ENCODE peak calls at places on chromosomes 2 and 18, in ten cellular contexts. One of them, this sample, is unnamed.

GRCh38 chr2:100297511-100297910 is 24.8 kb downstream of the LONRF2 start:
- DNase-seq in testis: no peak
- DNase-seq in keratinocyte: no peak
- DNase-seq in LoVo: no peak
- DNase-seq in effector CD4-positive, alpha-beta T cell: no peak
- DNase-seq in KBM-7: no peak
- DNase-seq in B cell: no peak
- DNase-seq in T-cell: no peak
- DNase-seq in psoas muscle: no peak
- DNase-seq in AG10803: no peak
- DNase-seq in this sample: no peak

GRCh38 chr18:57956495-57956894 is 87.5 kb upstream of the NEDD4L start:
- DNase-seq in testis: no peak
- DNase-seq in keratinocyte: no peak
- DNase-seq in LoVo: peak
- DNase-seq in effector CD4-positive, alpha-beta T cell: no peak
- DNase-seq in KBM-7: no peak
- DNase-seq in B cell: no peak
- DNase-seq in T-cell: no peak
- DNase-seq in psoas muscle: no peak
- DNase-seq in AG10803: no peak
- DNase-seq in this sample: no peak

GRCh38 chr2:15334650-15335326 is 226.3 kb downstream of the NBAS start:
- DNase-seq in testis: no peak
- DNase-seq in keratinocyte: no peak
- DNase-seq in LoVo: no peak
- DNase-seq in effector CD4-positive, alpha-beta T cell: no peak
- DNase-seq in KBM-7: no peak
- DNase-seq in B cell: no peak
- DNase-seq in T-cell: no peak
- DNase-seq in psoas muscle: no peak
- DNase-seq in AG10803: peak
- DNase-seq in this sample: peak

GRCh38 chr2:203714112-203714511 is 7.7 kb downstream of the CD28 start:
- DNase-seq in testis: no peak
- DNase-seq in keratinocyte: no peak
- DNase-seq in LoVo: no peak
- DNase-seq in effector CD4-positive, alpha-beta T cell: no peak
- DNase-seq in KBM-7: no peak
- DNase-seq in B cell: no peak
- DNase-seq in T-cell: no peak
- DNase-seq in psoas muscle: no peak
- DNase-seq in AG10803: no peak
- DNase-seq in this sample: no peak

GRCh38 chr2:170843656-170844055 is 27.0 kb downstream of the GAD1 start:
- DNase-seq in testis: no peak
- DNase-seq in keratinocyte: no peak
- DNase-seq in LoVo: peak
- DNase-seq in effector CD4-positive, alpha-beta T cell: no peak
- DNase-seq in KBM-7: peak
- DNase-seq in B cell: no peak
- DNase-seq in T-cell: no peak
- DNase-seq in psoas muscle: no peak
- DNase-seq in AG10803: peak
- DNase-seq in this sample: peak

GRCh38 chr18:905307-905947 is 756 bp downstream of the ADCYAP1 start:
- DNase-seq in testis: no peak
- DNase-seq in keratinocyte: no peak
- DNase-seq in LoVo: no peak
- DNase-seq in effector CD4-positive, alpha-beta T cell: no peak
- DNase-seq in KBM-7: no peak
- DNase-seq in B cell: no peak
- DNase-seq in T-cell: no peak
- DNase-seq in psoas muscle: no peak
- DNase-seq in AG10803: no peak
- DNase-seq in this sample: no peak

GRCh38 chr18:72601944-72602343 is 57.8 kb upstream of the CBLN2 start:
- DNase-seq in testis: no peak
- DNase-seq in keratinocyte: no peak
- DNase-seq in LoVo: no peak
- DNase-seq in effector CD4-positive, alpha-beta T cell: no peak
- DNase-seq in KBM-7: no peak
- DNase-seq in B cell: no peak
- DNase-seq in T-cell: no peak
- DNase-seq in psoas muscle: no peak
- DNase-seq in AG10803: no peak
- DNase-seq in this sample: no peak

GRCh38 chr2:38294597-38294996 is 82.5 kb downstream of the ATL2 start:
- DNase-seq in testis: no peak
- DNase-seq in keratinocyte: no peak
- DNase-seq in LoVo: no peak
- DNase-seq in effector CD4-positive, alpha-beta T cell: no peak
- DNase-seq in KBM-7: no peak
- DNase-seq in B cell: no peak
- DNase-seq in T-cell: no peak
- DNase-seq in psoas muscle: no peak
- DNase-seq in AG10803: no peak
- DNase-seq in this sample: no peak

GRCh38 chr2:222290371-222290690 is 8.5 kb downstream of the PAX3 start:
- DNase-seq in testis: no peak
- DNase-seq in keratinocyte: no peak
- DNase-seq in LoVo: no peak
- DNase-seq in effector CD4-positive, alpha-beta T cell: no peak
- DNase-seq in KBM-7: no peak
- DNase-seq in B cell: no peak
- DNase-seq in T-cell: no peak
- DNase-seq in psoas muscle: no peak
- DNase-seq in AG10803: no peak
- DNase-seq in this sample: no peak

GRCh38 chr2:181848356-181848876 is 43.1 kb upstream of the ITPRID2 start:
- DNase-seq in testis: no peak
- DNase-seq in keratinocyte: no peak
- DNase-seq in LoVo: no peak
- DNase-seq in effector CD4-positive, alpha-beta T cell: no peak
- DNase-seq in KBM-7: no peak
- DNase-seq in B cell: no peak
- DNase-seq in T-cell: no peak
- DNase-seq in psoas muscle: no peak
- DNase-seq in AG10803: no peak
- DNase-seq in this sample: peak

GRCh38 chr2:186456941-186457340 is 29.1 kb upstream of the ZC3H15 start:
- DNase-seq in testis: no peak
- DNase-seq in keratinocyte: no peak
- DNase-seq in LoVo: no peak
- DNase-seq in effector CD4-positive, alpha-beta T cell: no peak
- DNase-seq in KBM-7: no peak
- DNase-seq in B cell: no peak
- DNase-seq in T-cell: no peak
- DNase-seq in psoas muscle: no peak
- DNase-seq in AG10803: peak
- DNase-seq in this sample: peak

GRCh38 chr2:210477496-210477895 is 937 bp upstream of the LANCL1 start:
- DNase-seq in testis: peak
- DNase-seq in keratinocyte: no peak
- DNase-seq in LoVo: no peak
- DNase-seq in effector CD4-positive, alpha-beta T cell: no peak
- DNase-seq in KBM-7: peak
- DNase-seq in B cell: no peak
- DNase-seq in T-cell: no peak
- DNase-seq in psoas muscle: no peak
- DNase-seq in AG10803: peak
- DNase-seq in this sample: peak

This sample was measured in GM23248.